ENCODE peak calls at places on chromosomes 13 and 19, in four cellular contexts. R is endothelial cell, Y is lower lobe of right lung, V is neuronal stem cell. D is an unnamed sample.

GRCh38 chr13:37023871-37024270 is 23.3 kb downstream of the EXOSC8 start:
- DNase-seq in R (no peak), Y (no peak), V (no peak), D (no peak)

GRCh38 chr13:31518666-31519065 is 220.7 kb upstream of the RXFP2 start:
- DNase-seq in R (no peak), Y (no peak), V (no peak), D (no peak)

GRCh38 chr13:48580185-48580803 is 47.4 kb upstream of the RCBTB2 start:
- DNase-seq in R (peak), Y (no peak), V (peak), D (peak)

GRCh38 chr13:40639226-40639681 is 27.2 kb downstream of the FOXO1 start:
- DNase-seq in R (no peak), Y (no peak), V (no peak), D (no peak)

GRCh38 chr19:2627855-2628254 is 74.6 kb downstream of the GNG7 start:
- DNase-seq in R (no peak), Y (no peak), V (no peak), D (no peak)

GRCh38 chr19:52592301-52592700 is 22.2 kb downstream of the ZNF701 start:
- DNase-seq in R (no peak), Y (no peak), V (no peak), D (no peak)

GRCh38 chr13:66689037-66689619 is 541.0 kb downstream of the PCDH9 start:
- DNase-seq in R (no peak), Y (no peak), V (no peak), D (no peak)

GRCh38 chr19:5397804-5398692 is 57.2 kb upstream of the ZNRF4 start:
- DNase-seq in R (peak), Y (no peak), V (peak), D (peak)

GRCh38 chr19:46198756-46199155 is 30.8 kb upstream of the IGFL1 start:
- DNase-seq in R (no peak), Y (no peak), V (no peak), D (no peak)

GRCh38 chr19:47374876-47375693 is 26.0 kb downstream of the DHX34 start:
- DNase-seq in R (no peak), Y (no peak), V (no peak), D (no peak)

GRCh38 chr13:103133551-103133950 is 67.3 kb upstream of the SLC10A2 start:
- DNase-seq in R (no peak), Y (no peak), V (no peak), D (no peak)

GRCh38 chr19:54266133-54266532 is 9.1 kb upstream of the LILRB5 start:
- DNase-seq in R (peak), Y (peak), V (peak), D (peak)

GRCh38 chr19:35140898-35141626 is 2.0 kb upstream of the FXYD7 start:
- DNase-seq in R (peak), Y (peak), V (peak), D (peak)

GRCh38 chr13:57063007-57063406 is 77.7 kb upstream of the PRR20A start:
- DNase-seq in R (no peak), Y (no peak), V (no peak), D (no peak)

GRCh38 chr19:32828139-32828538 is 41.4 kb downstream of the SLC7A9 start:
- DNase-seq in R (no peak), Y (no peak), V (no peak), D (no peak)

GRCh38 chr19:51809787-51810186 is 14.8 kb downstream of the FPR3 start:
- DNase-seq in R (no peak), Y (no peak), V (no peak), D (no peak)

GRCh38 chr13:20401958-20402856 is 123.5 kb downstream of the CRYL1 start:
- DNase-seq in R (no peak), Y (no peak), V (no peak), D (no peak)

D was measured in neural crest cell.